ENCODE peak calls at places on chromosomes 5 and 9, in nine cellular contexts. One of them, this sample, is unnamed. For H3K36me3, the result is how much of the 10 kb centered on the place peaks cover.

GRCh38 chr9:70601000-70601929 is 186.8 kb upstream of the KLF9 start:
- DNase-seq in body of pancreas: peak
- DNase-seq in breast epithelium: peak
- DNase-seq in IMR-90: peak
- DNase-seq in upper lobe of left lung: peak
- DNase-seq in suprapubic skin: peak
- DNase-seq in tibial nerve: peak
- DNase-seq in uterus: peak
- DNase-seq in prostate gland: peak
- DNase-seq in this sample: peak

GRCh38 chr9:128917151-128917849 is 3.5 kb upstream of the PHYHD1 start:
- DNase-seq in body of pancreas: peak
- DNase-seq in breast epithelium: peak
- DNase-seq in IMR-90: peak
- DNase-seq in upper lobe of left lung: peak
- DNase-seq in suprapubic skin: peak
- DNase-seq in tibial nerve: peak
- DNase-seq in uterus: peak
- DNase-seq in prostate gland: peak
- DNase-seq in this sample: peak

GRCh38 chr5:59039296-59040006 is 456.6 kb downstream of the RAB3C start:
- DNase-seq in body of pancreas: peak
- DNase-seq in breast epithelium: peak
- DNase-seq in IMR-90: peak
- DNase-seq in upper lobe of left lung: peak
- DNase-seq in suprapubic skin: peak
- DNase-seq in tibial nerve: peak
- DNase-seq in uterus: peak
- DNase-seq in prostate gland: peak
- DNase-seq in this sample: peak

GRCh38 chr5:172943283-172943841 is 15.9 kb upstream of the RPL26L1 start:
- DNase-seq in body of pancreas: no peak
- DNase-seq in breast epithelium: no peak
- DNase-seq in IMR-90: peak
- DNase-seq in upper lobe of left lung: no peak
- DNase-seq in suprapubic skin: no peak
- DNase-seq in tibial nerve: no peak
- DNase-seq in uterus: peak
- DNase-seq in prostate gland: no peak
- DNase-seq in this sample: no peak

GRCh38 chr9:70036641-70037040 is 7.0 kb upstream of the MAMDC2 start:
- DNase-seq in body of pancreas: no peak
- DNase-seq in breast epithelium: no peak
- DNase-seq in IMR-90: no peak
- DNase-seq in upper lobe of left lung: no peak
- DNase-seq in suprapubic skin: no peak
- DNase-seq in tibial nerve: no peak
- DNase-seq in uterus: peak
- DNase-seq in prostate gland: no peak
- DNase-seq in this sample: no peak

GRCh38 chr9:14455243-14455642 is 141.3 kb upstream of the NFIB start:
- DNase-seq in body of pancreas: no peak
- DNase-seq in breast epithelium: no peak
- DNase-seq in IMR-90: no peak
- DNase-seq in upper lobe of left lung: peak
- DNase-seq in suprapubic skin: no peak
- DNase-seq in tibial nerve: no peak
- DNase-seq in uterus: no peak
- DNase-seq in prostate gland: no peak
- DNase-seq in this sample: no peak

GRCh38 chr9:137694962-137695875 is 76.4 kb downstream of the EHMT1 start:
- DNase-seq in body of pancreas: peak
- DNase-seq in breast epithelium: no peak
- DNase-seq in IMR-90: no peak
- DNase-seq in upper lobe of left lung: peak
- DNase-seq in suprapubic skin: no peak
- DNase-seq in tibial nerve: no peak
- DNase-seq in uterus: no peak
- DNase-seq in prostate gland: peak
- DNase-seq in this sample: no peak

GRCh38 chr9:83935276-83935890 is 14.2 kb upstream of the KIF27 start:
- DNase-seq in body of pancreas: peak
- DNase-seq in breast epithelium: no peak
- DNase-seq in IMR-90: peak
- DNase-seq in upper lobe of left lung: no peak
- DNase-seq in suprapubic skin: no peak
- DNase-seq in tibial nerve: no peak
- DNase-seq in uterus: no peak
- DNase-seq in prostate gland: peak
- DNase-seq in this sample: no peak

GRCh38 chr9:126375386-126375785 is 48.8 kb downstream of the MVB12B start:
- DNase-seq in body of pancreas: peak
- DNase-seq in breast epithelium: no peak
- DNase-seq in IMR-90: peak
- DNase-seq in upper lobe of left lung: peak
- DNase-seq in suprapubic skin: no peak
- DNase-seq in tibial nerve: no peak
- DNase-seq in uterus: no peak
- DNase-seq in prostate gland: no peak
- DNase-seq in this sample: no peak

GRCh38 chr5:42994285-42995151 is 45.6 kb downstream of the ANXA2R start:
- DNase-seq in body of pancreas: peak
- DNase-seq in breast epithelium: no peak
- DNase-seq in IMR-90: peak
- DNase-seq in upper lobe of left lung: peak
- DNase-seq in suprapubic skin: peak
- DNase-seq in tibial nerve: peak
- DNase-seq in uterus: peak
- DNase-seq in prostate gland: peak
- DNase-seq in this sample: peak

GRCh38 chr5:54655266-54655665 is 137.7 kb downstream of the SNX18 start:
- DNase-seq in body of pancreas: no peak
- DNase-seq in breast epithelium: no peak
- DNase-seq in IMR-90: no peak
- DNase-seq in upper lobe of left lung: no peak
- DNase-seq in suprapubic skin: no peak
- DNase-seq in tibial nerve: no peak
- DNase-seq in uterus: no peak
- DNase-seq in prostate gland: no peak
- DNase-seq in this sample: no peak

GRCh38 chr9:12627091-12627490 is 66.1 kb upstream of the TYRP1 start:
- DNase-seq in body of pancreas: no peak
- DNase-seq in breast epithelium: no peak
- DNase-seq in IMR-90: no peak
- DNase-seq in upper lobe of left lung: no peak
- DNase-seq in suprapubic skin: no peak
- DNase-seq in tibial nerve: no peak
- DNase-seq in uterus: no peak
- DNase-seq in prostate gland: no peak
- DNase-seq in this sample: no peak

GRCh38 chr5:77852514-77853352 is 76.6 kb upstream of the TBCA start:
- DNase-seq in body of pancreas: peak
- DNase-seq in breast epithelium: no peak
- DNase-seq in IMR-90: peak
- DNase-seq in upper lobe of left lung: no peak
- DNase-seq in suprapubic skin: no peak
- DNase-seq in tibial nerve: no peak
- DNase-seq in uterus: no peak
- DNase-seq in prostate gland: no peak
- DNase-seq in this sample: no peak

GRCh38 chr5:45089870-45090269 is 281.1 kb downstream of the MRPS30 start:
- DNase-seq in body of pancreas: no peak
- DNase-seq in breast epithelium: no peak
- DNase-seq in IMR-90: no peak
- DNase-seq in upper lobe of left lung: no peak
- DNase-seq in suprapubic skin: no peak
- DNase-seq in tibial nerve: no peak
- DNase-seq in uterus: no peak
- DNase-seq in prostate gland: no peak
- DNase-seq in this sample: no peak

GRCh38 chr9:30774326-30774725 is 1610.1 kb upstream of the ACO1 start:
- DNase-seq in body of pancreas: no peak
- DNase-seq in breast epithelium: no peak
- DNase-seq in IMR-90: no peak
- DNase-seq in upper lobe of left lung: no peak
- DNase-seq in suprapubic skin: no peak
- DNase-seq in tibial nerve: no peak
- DNase-seq in uterus: no peak
- DNase-seq in prostate gland: no peak
- DNase-seq in this sample: no peak

GRCh38 chr5:75167345-75167744 is 69.3 kb downstream of the ANKRD31 start:
- DNase-seq in body of pancreas: no peak
- DNase-seq in breast epithelium: no peak
- DNase-seq in IMR-90: no peak
- DNase-seq in upper lobe of left lung: no peak
- DNase-seq in suprapubic skin: no peak
- DNase-seq in tibial nerve: no peak
- DNase-seq in uterus: no peak
- DNase-seq in prostate gland: no peak
- DNase-seq in this sample: no peak

GRCh38 chr9:135500071-135500524 is 384 bp upstream of the MRPS2 start:
- DNase-seq in body of pancreas: no peak
- DNase-seq in breast epithelium: no peak
- DNase-seq in IMR-90: peak
- DNase-seq in upper lobe of left lung: no peak
- DNase-seq in suprapubic skin: no peak
- DNase-seq in tibial nerve: no peak
- DNase-seq in uterus: no peak
- DNase-seq in prostate gland: no peak
- DNase-seq in this sample: no peak

GRCh38 chr9:135501261-135502167 is 1.0 kb downstream of the MRPS2 start:
- DNase-seq in body of pancreas: peak
- DNase-seq in breast epithelium: no peak
- DNase-seq in IMR-90: no peak
- DNase-seq in upper lobe of left lung: no peak
- DNase-seq in suprapubic skin: no peak
- DNase-seq in tibial nerve: no peak
- DNase-seq in uterus: no peak
- DNase-seq in prostate gland: no peak
- DNase-seq in this sample: no peak

GRCh38 chr9:135502168-135502872 is 1.8 kb downstream of the MRPS2 start:
- DNase-seq in body of pancreas: no peak
- DNase-seq in breast epithelium: no peak
- DNase-seq in IMR-90: no peak
- DNase-seq in upper lobe of left lung: no peak
- DNase-seq in suprapubic skin: peak
- DNase-seq in tibial nerve: no peak
- DNase-seq in uterus: no peak
- DNase-seq in prostate gland: no peak
- DNase-seq in this sample: no peak

GRCh38 chr9:135499326-135500070 is 984 bp upstream of the MRPS2 start:
- DNase-seq in body of pancreas: peak
- DNase-seq in breast epithelium: peak
- DNase-seq in IMR-90: peak
- DNase-seq in upper lobe of left lung: peak
- DNase-seq in suprapubic skin: peak
- DNase-seq in tibial nerve: peak
- DNase-seq in uterus: peak
- DNase-seq in prostate gland: peak
- DNase-seq in this sample: peak

GRCh38 chr9:135500525-135501260 is at the start of gene MRPS2:
- DNase-seq in body of pancreas: peak
- DNase-seq in breast epithelium: peak
- DNase-seq in IMR-90: peak
- DNase-seq in upper lobe of left lung: peak
- DNase-seq in suprapubic skin: peak
- DNase-seq in tibial nerve: peak
- DNase-seq in uterus: peak
- DNase-seq in prostate gland: peak
- DNase-seq in this sample: peak
- TF ChIP-seq POLR2A in body of pancreas: peak
- TF ChIP-seq POLR2A in breast epithelium: peak
- TF ChIP-seq POLR2A in IMR-90: no peak
- TF ChIP-seq POLR2A in upper lobe of left lung: no peak
- TF ChIP-seq POLR2A in suprapubic skin: peak
- TF ChIP-seq POLR2A in tibial nerve: peak
- TF ChIP-seq POLR2A in uterus: peak
- TF ChIP-seq POLR2A in prostate gland: peak
- TF ChIP-seq POLR2A in this sample: no peak

GRCh38 chr5:95887977-95888376 is 65.5 kb upstream of the GLRX start:
- DNase-seq in body of pancreas: no peak
- DNase-seq in breast epithelium: no peak
- DNase-seq in IMR-90: no peak
- DNase-seq in upper lobe of left lung: no peak
- DNase-seq in suprapubic skin: no peak
- DNase-seq in tibial nerve: no peak
- DNase-seq in uterus: no peak
- DNase-seq in prostate gland: no peak
- DNase-seq in this sample: no peak
- H3K36me3 ChIP-seq in body of pancreas: under half
- H3K36me3 ChIP-seq in breast epithelium: under half
- H3K36me3 ChIP-seq in IMR-90: half or more
- H3K36me3 ChIP-seq in upper lobe of left lung: under half
- H3K36me3 ChIP-seq in suprapubic skin: under half
- H3K36me3 ChIP-seq in tibial nerve: under half
- H3K36me3 ChIP-seq in uterus: under half
- H3K36me3 ChIP-seq in prostate gland: under half
- H3K36me3 ChIP-seq in this sample: under half

GRCh38 chr5:179259731-179260323 is 85.4 kb downstream of the ADAMTS2 start:
- DNase-seq in body of pancreas: no peak
- DNase-seq in breast epithelium: peak
- DNase-seq in IMR-90: no peak
- DNase-seq in upper lobe of left lung: peak
- DNase-seq in suprapubic skin: peak
- DNase-seq in tibial nerve: no peak
- DNase-seq in uterus: peak
- DNase-seq in prostate gland: no peak
- DNase-seq in this sample: no peak
- H3K4me3 ChIP-seq in body of pancreas: no peak
- H3K4me3 ChIP-seq in breast epithelium: no peak
- H3K4me3 ChIP-seq in IMR-90: no peak
- H3K4me3 ChIP-seq in upper lobe of left lung: no peak
- H3K4me3 ChIP-seq in suprapubic skin: no peak
- H3K4me3 ChIP-seq in tibial nerve: no peak
- H3K4me3 ChIP-seq in uterus: no peak
- H3K4me3 ChIP-seq in prostate gland: no peak
- H3K4me3 ChIP-seq in this sample: no peak

DNA sequence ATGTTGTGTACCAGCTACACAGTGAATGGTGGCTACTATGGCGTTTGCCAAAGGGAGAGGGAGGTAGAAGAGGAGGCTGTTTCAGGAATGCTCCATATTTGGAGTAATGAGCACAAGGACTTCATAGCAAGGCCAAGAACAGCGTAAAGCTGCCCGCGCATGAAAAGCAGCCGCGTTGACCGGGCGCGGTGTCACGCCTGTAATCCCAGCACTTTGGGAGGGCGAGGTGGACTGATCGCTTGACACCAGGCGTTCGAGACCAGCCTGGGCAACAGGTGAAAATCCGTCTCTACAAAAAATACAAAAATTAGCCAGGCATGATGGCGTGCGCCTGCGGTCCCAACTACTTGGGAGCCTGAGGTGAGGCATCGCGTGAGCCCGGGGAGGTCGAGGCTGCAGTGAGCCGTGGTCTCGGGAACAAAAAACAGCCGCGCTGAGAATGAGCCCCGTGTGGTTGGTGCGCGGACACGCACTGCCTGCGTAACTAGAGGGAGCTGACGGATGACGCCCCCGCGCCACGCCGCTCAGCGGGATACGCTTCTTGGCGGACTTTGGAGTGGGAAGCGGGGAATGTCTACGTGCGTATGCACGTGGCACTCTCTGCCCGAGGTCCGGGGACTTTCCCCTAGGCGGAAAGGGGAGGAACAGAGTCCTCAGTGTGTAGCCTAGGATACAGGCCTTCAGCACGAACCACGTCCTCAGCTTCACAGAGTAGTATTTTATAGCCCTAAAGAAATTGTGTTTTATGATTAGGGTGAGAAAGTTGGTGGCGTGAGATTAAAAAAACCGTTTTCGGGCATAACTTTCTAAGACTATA is at the start of gene RMRP:
- DNase-seq in body of pancreas: peak
- DNase-seq in breast epithelium: peak
- DNase-seq in IMR-90: peak
- DNase-seq in upper lobe of left lung: peak
- DNase-seq in suprapubic skin: peak
- DNase-seq in tibial nerve: peak
- DNase-seq in uterus: peak
- DNase-seq in prostate gland: peak
- DNase-seq in this sample: peak
- TF ChIP-seq POLR2A in body of pancreas: peak
- TF ChIP-seq POLR2A in breast epithelium: peak
- TF ChIP-seq POLR2A in IMR-90: no peak
- TF ChIP-seq POLR2A in upper lobe of left lung: peak
- TF ChIP-seq POLR2A in suprapubic skin: no peak
- TF ChIP-seq POLR2A in tibial nerve: peak
- TF ChIP-seq POLR2A in uterus: peak
- TF ChIP-seq POLR2A in prostate gland: peak
- TF ChIP-seq POLR2A in this sample: peak